ENCODE peak calls at places on chromosomes 2 and 18, in four cellular contexts. D is IMR-90, O is SK-N-SH, I is HepG2. A is an unnamed sample.
A peak's percentile ranks its signal among the peaks of the same experiment; 100 is the strongest.

GRCh38 chr18:59419386-59419785 is 60.3 kb upstream of the LMAN1 start:
- DNase-seq in D (peak; percentile 71), O (no peak), I (no peak), A (no peak)

GRCh38 chr2:118584380-118584779 is 263.1 kb downstream of the EN1 start:
- DNase-seq in O (no peak), I (no peak), D (no peak), A (no peak)

GRCh38 chr2:235458839-235459273 is 35.0 kb upstream of the AGAP1 start:
- DNase-seq in D (peak; percentile 26), O (no peak), I (peak; percentile 55), A (no peak)

GRCh38 chr2:86274265-86274917 is 63.0 kb downstream of the REEP1 start:
- DNase-seq in O (no peak), D (peak; percentile 84), I (no peak), A (peak; percentile 56)

GRCh38 chr2:31736695-31737454 is 156.1 kb upstream of the SRD5A2 start:
- DNase-seq in D (no peak), O (no peak), I (peak; percentile 74), A (no peak)

GRCh38 chr2:218999881-219000568 is 6.8 kb upstream of the CRYBA2 start:
- DNase-seq in O (peak; percentile 82), I (no peak), D (no peak), A (no peak)

GRCh38 chr18:30088238-30088637 is 954.3 kb downstream of the DSC3 start:
- DNase-seq in O (no peak), D (no peak), I (no peak), A (no peak)

GRCh38 chr2:128681351-128681906 is 362.8 kb upstream of the HS6ST1 start:
- DNase-seq in D (no peak), I (no peak), O (no peak), A (no peak)

GRCh38 chr2:174577967-174578589 is 19.5 kb downstream of the WIPF1 start:
- DNase-seq in I (no peak), O (peak; percentile 51), D (peak; percentile 73), A (no peak)

GRCh38 chr18:49922228-49922627 is 108.9 kb upstream of the ACAA2 start:
- DNase-seq in D (no peak), I (no peak), O (no peak), A (no peak)

GRCh38 chr2:109545828-109546713 is 67.7 kb downstream of the SEPTIN10 start:
- DNase-seq in O (peak; percentile 59), I (peak; percentile 63), D (peak; percentile 60), A (peak; percentile 39)

GRCh38 chr2:79275197-79275596 is 115.6 kb upstream of the REG3A start:
- DNase-seq in D (no peak), I (no peak), O (no peak), A (no peak)

GRCh38 chr2:106798826-106799552 is 87.0 kb downstream of the ST6GAL2 start:
- DNase-seq in D (no peak), O (no peak), I (no peak), A (no peak)

GRCh38 chr18:56910237-56910636 is 236.7 kb upstream of the BOD1L2 start:
- DNase-seq in I (no peak), O (no peak), D (no peak), A (no peak)

GRCh38 chr2:40554665-40555294 is 102.9 kb upstream of the SLC8A1 start:
- DNase-seq in O (peak; percentile 32), I (peak; percentile 56), D (peak; percentile 38), A (peak; percentile 2)

GRCh38 chr18:27653247-27653646 is 468.1 kb upstream of the CHST9 start:
- DNase-seq in D (no peak), O (no peak), I (no peak), A (no peak)

GRCh38 chr2:226561962-226562361 is 237.7 kb downstream of the IRS1 start:
- DNase-seq in I (peak; percentile 21), D (peak; percentile 39), O (no peak), A (no peak)

GRCh38 chr2:121903037-121903689 is 147.7 kb downstream of the TSN start:
- DNase-seq in D (no peak), I (no peak), O (peak; percentile 79), A (no peak)

GRCh38 chr18:3350566-3351527 is 88.9 kb downstream of the MYL12B start:
- DNase-seq in O (no peak), I (no peak), D (peak; percentile 23), A (no peak)

GRCh38 chr2:15638720-15639119 is 47.1 kb downstream of the DDX1 start:
- DNase-seq in O (no peak), I (no peak), D (peak; percentile 71), A (no peak)

GRCh38 chr2:30287190-30287589 is 55.9 kb downstream of the LBH start:
- DNase-seq in I (no peak), O (no peak), D (no peak), A (no peak)

GRCh38 chr2:236855866-236856855 is 229.5 kb upstream of the COPS8 start:
- DNase-seq in I (no peak), O (no peak), D (no peak), A (no peak)

GRCh38 chr2:153077311-153077710 is 358.9 kb downstream of the ARL6IP6 start:
- DNase-seq in D (no peak), I (no peak), O (no peak), A (no peak)

GRCh38 chr2:84970956-84971798 is at the start of gene KCMF1:
- DNase-seq in D (peak; percentile 74), O (peak; percentile 93), I (no peak), A (no peak)

GRCh38 chr18:37502036-37502435 is 63.6 kb downstream of the CELF4 start:
- DNase-seq in O (no peak), I (no peak), D (no peak), A (no peak)
- TF ChIP-seq RFX5 in O (no peak), I (no peak), D (no peak), A (no peak)

GRCh38 chr2:209425082-209426071 is 1.5 kb downstream of the MAP2 start:
- DNase-seq in O (peak; percentile 50), I (peak; percentile 32), D (peak; percentile 41), A (no peak)
- TF ChIP-seq RFX5 in O (no peak), I (no peak), D (no peak), A (no peak)

GRCh38 chr2:217907266-217907665 is 95.5 kb downstream of the TNS1 start:
- DNase-seq in I (no peak), O (no peak), D (no peak), A (no peak)

GRCh38 chr2:217905395-217905794 is 97.4 kb downstream of the TNS1 start:
- DNase-seq in I (no peak), D (no peak), O (no peak), A (no peak)

GRCh38 chr2:217905906-217906305 is 96.9 kb downstream of the TNS1 start:
- DNase-seq in I (no peak), D (no peak), O (no peak), A (no peak)

GRCh38 chr2:217908544-217908943 is 94.3 kb downstream of the TNS1 start:
- DNase-seq in I (no peak), D (no peak), O (no peak), A (no peak)

DNA sequence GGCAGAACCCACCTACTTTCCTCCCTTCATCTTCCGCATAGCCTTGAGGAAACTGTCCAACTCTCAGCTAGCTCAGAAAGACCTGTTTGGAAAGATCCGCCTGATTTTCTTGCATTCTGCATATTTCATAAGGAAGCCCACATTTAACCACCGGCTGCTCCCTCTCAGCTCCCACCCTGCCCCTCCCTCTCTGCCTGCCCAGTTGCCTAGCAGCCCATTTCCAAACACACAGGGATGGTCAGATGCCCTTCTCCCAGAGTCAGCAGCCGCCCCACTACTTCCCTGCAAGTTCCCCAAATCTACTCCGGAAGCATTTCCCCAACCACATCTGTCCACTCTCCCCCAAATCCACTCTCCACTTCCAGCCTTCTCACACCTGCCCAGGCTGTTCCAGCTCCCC is 96.0 kb downstream of the TNS1 start:
- DNase-seq in D (no peak), I (no peak), O (no peak), A (no peak)
- TF ChIP-seq RFX5 in D (no peak), I (no peak), O (no peak), A (no peak)

GRCh38 chr2:63023444-63023843 is 27.2 kb upstream of the OTX1 start:
- DNase-seq in I (peak; percentile 60), O (peak; percentile 41), D (peak; percentile 40), A (peak; percentile 12)
- TF ChIP-seq RFX5 in I (no peak), O (no peak), D (no peak), A (no peak)

GRCh38 chr18:37534627-37535026 is 31.0 kb downstream of the CELF4 start:
- DNase-seq in I (no peak), O (peak; percentile 65), D (no peak), A (no peak)

GRCh38 chr18:37537868-37538525 is 27.6 kb downstream of the CELF4 start:
- DNase-seq in O (peak; percentile 91), I (peak; percentile 22), D (peak; percentile 44), A (no peak)

GRCh38 chr18:37535968-37536367 is 29.6 kb downstream of the CELF4 start:
- DNase-seq in I (no peak), D (no peak), O (no peak), A (no peak)

GRCh38 chr18:37538526-37539205 is 26.9 kb downstream of the CELF4 start:
- DNase-seq in I (no peak), O (no peak), D (no peak), A (no peak)

GRCh38 chr18:37536646-37537045 is 29.0 kb downstream of the CELF4 start:
- DNase-seq in D (no peak), I (no peak), O (no peak), A (no peak)
- TF ChIP-seq RFX5 in D (no peak), I (no peak), O (no peak), A (no peak)

DNA sequence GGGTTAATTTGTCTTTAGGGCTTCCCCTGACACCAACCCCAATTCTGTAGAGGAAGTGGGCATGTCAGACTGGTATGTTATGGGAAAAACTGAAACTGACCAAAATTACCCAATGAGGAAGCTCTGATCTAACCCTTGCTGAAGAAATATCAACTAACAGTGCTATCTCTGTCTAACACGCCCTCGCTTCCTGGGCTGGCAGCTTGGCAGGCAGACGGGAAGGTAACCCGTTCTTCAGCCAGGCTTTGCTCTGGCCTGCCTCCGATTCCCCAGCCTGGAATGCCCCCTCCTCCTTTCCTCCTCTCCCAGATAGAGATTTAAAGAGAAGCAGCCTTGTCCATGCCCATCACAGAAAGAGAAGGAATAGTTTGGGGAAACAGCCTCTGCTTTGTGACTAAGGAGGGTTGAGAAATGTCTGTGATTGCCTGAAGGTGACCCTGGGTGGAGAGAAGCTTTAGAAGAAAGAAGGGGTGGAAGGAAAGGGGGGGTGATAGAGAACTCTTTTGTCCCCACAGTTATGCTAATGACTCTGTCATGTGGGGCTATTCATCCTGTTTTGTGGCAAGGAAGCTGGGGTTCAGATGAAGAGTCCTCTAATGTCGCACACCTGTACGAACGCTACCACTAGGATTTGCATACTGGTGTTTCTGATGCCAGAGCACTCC is 15.4 kb downstream of the HK2 start:
- DNase-seq in D (peak; percentile 33), O (no peak), I (no peak), A (peak; percentile 62)
- TF ChIP-seq RFX5 in D (no peak), O (no peak), I (no peak), A (no peak)

GRCh38 chr2:189763908-189764661 is 1.5 kb upstream of the OSGEPL1 start:
- DNase-seq in O (no peak), D (peak; percentile 46), I (peak; percentile 10), A (no peak)
- TF ChIP-seq RFX5 in O (no peak), D (no peak), I (no peak), A (no peak)

DNA sequence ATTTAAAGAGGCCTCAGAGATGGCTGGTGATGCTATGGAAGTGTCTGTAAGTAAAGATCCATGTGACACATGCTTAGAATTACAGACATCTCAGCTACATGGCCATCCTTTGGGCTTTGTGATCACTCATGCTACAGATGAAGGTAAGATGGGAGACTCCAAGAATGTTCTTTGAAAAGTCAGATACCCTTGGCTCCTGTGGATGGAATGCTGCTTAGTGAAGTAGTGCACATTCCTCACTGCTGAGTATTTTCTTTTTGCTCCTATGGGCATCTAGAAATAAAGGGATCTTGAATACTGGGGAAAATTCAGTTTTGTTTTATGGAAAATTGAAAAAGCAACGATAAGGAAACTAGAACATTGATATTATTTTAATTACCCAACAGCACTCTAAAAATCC is 55.2 kb upstream of the REV1 start:
- DNase-seq in I (no peak), O (no peak), D (peak; percentile 57), A (no peak)
- TF ChIP-seq RFX5 in I (no peak), O (no peak), D (no peak), A (no peak)

A was measured in GM12878.